ENCODE peak calls at places on chromosomes 3 and 15, in six cellular contexts. I is ovary, T is A549, L is uterus, D is H1, S is suprapubic skin. X is an unnamed sample.

GRCh38 chr3:180804871-180805430 is 107.5 kb upstream of the FXR1 start:
- DNase-seq in D (peak; percentile 65), L (no peak), T (peak; percentile 12), S (no peak), I (peak; percentile 48), X (no peak)

GRCh38 chr15:57422113-57422754 is 45.9 kb downstream of the CGNL1 start:
- DNase-seq in D (no peak), S (no peak), T (no peak), L (no peak), I (no peak), X (no peak)

GRCh38 chr3:119990888-119991287 is 103.4 kb downstream of the GSK3B start:
- DNase-seq in D (no peak), I (no peak), T (no peak), L (no peak), S (no peak), X (no peak)

GRCh38 chr3:128555098-128555825 is 62.3 kb upstream of the GATA2 start:
- DNase-seq in L (peak; percentile 43), T (no peak), D (no peak), I (peak; percentile 44), S (peak; percentile 54), X (no peak)

GRCh38 chr15:48064435-48064834 is 56.4 kb upstream of the SLC24A5 start:
- DNase-seq in L (no peak), S (no peak), D (no peak), I (no peak), T (no peak), X (no peak)

GRCh38 chr3:42505849-42506410 is 3.5 kb downstream of the VIPR1 start:
- DNase-seq in I (no peak), S (peak; percentile 65), L (peak; percentile 2), T (no peak), D (no peak), X (peak; percentile 35)

GRCh38 chr15:85335193-85335939 is 45.0 kb upstream of the AKAP13 start:
- DNase-seq in T (no peak), L (no peak), I (no peak), S (no peak), D (no peak), X (no peak)

GRCh38 chr3:25820372-25820771 is 30.5 kb downstream of the OXSM start:
- DNase-seq in D (peak; percentile 33), L (no peak), S (no peak), I (no peak), T (no peak), X (no peak)

GRCh38 chr3:13229291-13229949 is 156.2 kb upstream of the IQSEC1 start:
- DNase-seq in T (peak; percentile 53), D (peak; percentile 59), I (no peak), S (no peak), L (no peak), X (peak; percentile 47)

GRCh38 chr15:100725121-100726069 is 123.0 kb downstream of the ASB7 start:
- DNase-seq in D (no peak), T (no peak), I (no peak), S (no peak), L (no peak), X (no peak)

GRCh38 chr3:12793701-12794100 is 2.8 kb upstream of the CAND2 start:
- DNase-seq in D (no peak), I (no peak), L (no peak), S (no peak), T (no peak), X (no peak)

GRCh38 chr3:127717357-127718243 is 44.8 kb downstream of the ABTB1 start:
- DNase-seq in D (no peak), S (no peak), T (no peak), L (no peak), I (no peak), X (no peak)

GRCh38 chr3:7290062-7290825 is 429.3 kb downstream of the GRM7 start:
- DNase-seq in D (no peak), L (no peak), T (no peak), S (no peak), I (no peak), X (no peak)

GRCh38 chr3:49371946-49372345 is 13.8 kb upstream of the GPX1 start:
- DNase-seq in D (no peak), I (no peak), L (no peak), S (no peak), T (no peak), X (no peak)

GRCh38 chr3:179196098-179196497 is 47.9 kb downstream of the PIK3CA start:
- DNase-seq in S (no peak), D (no peak), T (no peak), L (no peak), I (no peak), X (no peak)
- H3K4me3 ChIP-seq in S (no peak overlapping the region), D (no peak overlapping the region), T (no peak overlapping the region), L (no peak overlapping the region), I (no peak overlapping the region), X (no peak overlapping the region)

GRCh38 chr15:95416576-95416975 is 913.9 kb upstream of the NR2F2 start:
- DNase-seq in D (no peak), I (no peak), T (no peak), L (no peak), S (no peak), X (no peak)

GRCh38 chr15:95417761-95418160 is 912.7 kb upstream of the NR2F2 start:
- DNase-seq in T (no peak), I (no peak), D (no peak), S (no peak), L (no peak), X (no peak)

GRCh38 chr15:95425859-95426258 is 904.6 kb upstream of the NR2F2 start:
- DNase-seq in S (no peak), T (no peak), I (no peak), L (no peak), D (no peak), X (no peak)

GRCh38 chr15:95422255-95422654 is 908.2 kb upstream of the NR2F2 start:
- DNase-seq in S (no peak), T (no peak), L (no peak), D (no peak), I (no peak), X (no peak)
- TF ChIP-seq POLR2A in S (no peak), T (no peak), L (no peak), D (no peak), I (no peak), X (no peak)

GRCh38 chr3:111069974-111070751 is 1.5 kb upstream of the NECTIN3 start:
- DNase-seq in I (peak; percentile 52), T (no peak), S (no peak), D (no peak), L (peak; percentile 31), X (no peak)
- H3K4me3 ChIP-seq in I (peak overlapping the region; percentile 94), T (peak overlapping the region; percentile 93), S (peak overlapping the region; percentile 85), D (peak overlapping the region; percentile 95), L (peak overlapping the region; percentile 59), X (peak overlapping the region; percentile 87)

GRCh38 chr15:27480141-27480530 is 509.2 kb downstream of the GABRG3 start:
- DNase-seq in S (no peak), D (no peak), I (no peak), T (no peak), L (no peak), X (no peak)
- TF ChIP-seq POLR2A in S (no peak), D (no peak), I (no peak), T (no peak), L (no peak), X (no peak)

GRCh38 chr3:152641198-152641597 is 193.7 kb upstream of the P2RY1 start:
- DNase-seq in L (no peak), T (no peak), S (no peak), I (no peak), D (no peak), X (no peak)

GRCh38 chr3:152638707-152639450 is 196.1 kb upstream of the P2RY1 start:
- DNase-seq in I (peak; percentile 66), L (peak; percentile 72), D (no peak), T (no peak), S (no peak), X (no peak)

GRCh38 chr3:152646004-152646403 is 188.9 kb upstream of the P2RY1 start:
- DNase-seq in D (no peak), I (no peak), L (no peak), T (no peak), S (no peak), X (no peak)

GRCh38 chr3:152650177-152650576 is 184.8 kb upstream of the P2RY1 start:
- DNase-seq in D (no peak), S (no peak), L (no peak), I (no peak), T (no peak), X (peak; percentile 70)

DNA sequence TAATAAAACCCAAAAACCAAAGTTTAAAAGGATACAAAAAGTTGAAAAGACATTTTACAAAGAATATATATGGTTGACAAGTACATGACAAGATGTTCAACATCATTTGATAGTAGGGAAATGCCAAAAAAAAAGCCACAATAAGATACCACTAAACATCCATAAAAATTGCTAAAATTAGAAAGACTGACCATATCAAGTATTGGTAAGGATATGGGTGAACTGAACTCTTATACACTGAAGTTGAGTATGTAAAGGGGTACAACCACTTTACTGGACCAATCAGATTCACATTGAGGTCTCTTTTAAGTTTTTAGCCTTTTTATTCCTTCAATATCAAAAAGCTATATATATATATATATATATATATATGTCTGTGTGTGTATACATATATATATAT is 190.5 kb upstream of the P2RY1 start:
- DNase-seq in S (no peak), T (no peak), D (no peak), L (no peak), I (no peak), X (no peak)
- H3K4me3 ChIP-seq in S (no peak overlapping the region), T (no peak overlapping the region), D (no peak overlapping the region), L (no peak overlapping the region), I (no peak overlapping the region), X (no peak overlapping the region)

DNA sequence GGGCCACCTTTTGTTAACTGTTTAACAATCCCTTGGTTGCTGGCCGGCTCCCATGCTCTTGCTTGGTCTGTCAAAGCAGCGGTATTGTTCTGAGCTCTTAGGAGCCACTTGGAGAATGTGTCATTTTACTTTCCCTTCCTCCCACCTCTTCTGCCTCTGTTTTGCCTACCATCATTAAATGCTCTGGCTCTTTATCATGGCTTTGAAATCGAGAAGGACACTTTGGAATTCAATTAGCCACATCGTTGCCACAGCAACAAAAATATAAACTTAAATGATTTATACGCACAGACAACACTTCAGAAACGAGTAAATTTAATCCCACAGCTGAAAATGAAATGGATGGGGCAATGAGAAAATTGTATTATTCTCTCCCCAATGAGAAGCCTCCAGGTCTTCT is 412.5 kb downstream of the NTRK3 start:
- DNase-seq in D (no peak), T (no peak), S (no peak), I (no peak), L (no peak), X (no peak)
- TF ChIP-seq POLR2A in D (no peak), T (no peak), S (no peak), I (no peak), L (no peak), X (no peak)

DNA sequence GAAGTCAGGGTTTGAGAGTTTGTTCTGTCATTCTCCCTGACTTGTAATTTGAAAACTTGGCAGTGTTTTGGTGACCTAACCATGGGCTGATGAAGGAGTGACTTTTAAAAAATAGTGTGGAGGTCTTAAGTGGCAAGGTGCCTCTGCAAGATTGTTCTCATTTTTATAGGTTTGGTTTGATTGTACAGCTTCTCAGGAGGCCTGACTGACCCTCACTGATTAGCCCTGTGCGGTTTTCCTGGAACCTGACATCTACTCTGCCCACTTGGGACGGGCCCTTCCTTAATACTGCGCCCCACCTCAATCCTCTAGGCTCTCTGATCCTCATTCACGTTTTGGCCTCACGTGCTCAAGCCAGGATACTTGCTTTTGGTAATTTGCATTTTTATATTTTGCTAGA is 2.8 kb downstream of the UBE2E1 start:
- DNase-seq in L (no peak), T (no peak), S (no peak), I (no peak), D (no peak), X (no peak)
- H3K4me3 ChIP-seq in L (no peak overlapping the region), T (no peak overlapping the region), S (no peak overlapping the region), I (no peak overlapping the region), D (no peak overlapping the region), X (no peak overlapping the region)

X was measured in right lobe of liver.